ENCODE peak calls at places on chromosome X, in ten cellular contexts. G, M, W, J, K, H, Z, V, U and S are unnamed samples.
A peak's percentile ranks its signal among the peaks of the same experiment; 100 is the strongest.

GRCh38 chrX:31272472-31272775 is 200.6 kb upstream of the FTHL17 start:
- DNase-seq in G (no peak), M (no peak), W (no peak), J (no peak), K (no peak), H (no peak), Z (no peak), V (no peak), U (no peak), S (no peak)

GRCh38 chrX:100995469-100995868 is 26.0 kb downstream of the ARL13A start:
- DNase-seq in G (no peak), M (no peak), W (no peak), J (no peak), K (peak; percentile 88), H (no peak), Z (no peak), V (peak; percentile 51), U (no peak), S (peak; percentile 49)

GRCh38 chrX:131577433-131577832 is 33.6 kb downstream of the OR13H1 start:
- DNase-seq in G (no peak), M (no peak), W (no peak), J (no peak), K (no peak), H (no peak), Z (no peak), V (no peak), U (no peak), S (no peak)

GRCh38 chrX:105564536-105564935 is 257.8 kb upstream of the NRK start:
- DNase-seq in G (no peak), M (peak; percentile 2), W (no peak), J (no peak), K (no peak), H (no peak), Z (no peak), V (no peak), U (no peak), S (peak; percentile 54)

GRCh38 chrX:15816886-15817285 is 26.6 kb downstream of the ZRSR2 start:
- DNase-seq in G (no peak), M (no peak), W (peak; percentile 16), J (no peak), K (no peak), H (no peak), Z (no peak), V (no peak), U (no peak), S (peak; percentile 35)

GRCh38 chrX:42732506-42732905 is 45.5 kb downstream of the PPP1R2C start:
- DNase-seq in G (no peak), M (no peak), W (no peak), J (no peak), K (no peak), H (no peak), Z (peak; percentile 26), V (no peak), U (no peak), S (no peak)

GRCh38 chrX:75155454-75155829 is 641 bp downstream of the ABCB7 start:
- DNase-seq in G (no peak), M (no peak), W (peak; percentile 6), J (no peak), K (peak; percentile 50), H (no peak), Z (no peak), V (peak; percentile 4), U (peak; percentile 1), S (no peak)

GRCh38 chrX:116246261-116246660 is 75.7 kb downstream of the AGTR2 start:
- DNase-seq in G (no peak), M (no peak), W (no peak), J (no peak), K (peak; percentile 40), H (no peak), Z (no peak), V (no peak), U (no peak), S (peak; percentile 39)

GRCh38 chrX:20517565-20517964 is 250.9 kb upstream of the RPS6KA3 start:
- DNase-seq in G (no peak), M (no peak), W (no peak), J (no peak), K (peak; percentile 42), H (no peak), Z (no peak), V (no peak), U (no peak), S (no peak)

GRCh38 chrX:50691820-50692219 is 122.2 kb downstream of the SHROOM4 start:
- DNase-seq in G (no peak), M (no peak), W (peak; percentile 31), J (no peak), K (peak; percentile 61), H (no peak), Z (no peak), V (peak; percentile 74), U (peak; percentile 44), S (no peak)

GRCh38 chrX:11558972-11559371 is 106.7 kb downstream of the ARHGAP6 start:
- DNase-seq in G (peak; percentile 45), M (no peak), W (peak; percentile 10), J (no peak), K (peak; percentile 17), H (no peak), Z (no peak), V (peak; percentile 37), U (peak; percentile 44), S (no peak)

GRCh38 chrX:14963447-14964236 is 90.4 kb downstream of the MOSPD2 start:
- DNase-seq in G (no peak), M (no peak), W (no peak), J (no peak), K (peak; percentile 53), H (no peak), Z (no peak), V (peak; percentile 2), U (peak; percentile 3), S (peak; percentile 39)

GRCh38 chrX:323721-324628 is 5.4 kb upstream of the GTPBP6 start:
- DNase-seq in G (peak; percentile 67), M (no peak), W (peak; percentile 66), J (peak; percentile 41), K (peak; percentile 61), H (no peak), Z (peak; percentile 55), V (peak; percentile 72), U (peak; percentile 93), S (peak; percentile 40)

GRCh38 chrX:35166023-35166422 is 223.4 kb downstream of the FAM47B start:
- DNase-seq in G (no peak), M (no peak), W (no peak), J (no peak), K (no peak), H (no peak), Z (no peak), V (no peak), U (no peak), S (no peak)

GRCh38 chrX:120365320-120365719 is 3.4 kb downstream of the ATP1B4 start:
- DNase-seq in G (peak; percentile 69), M (peak; percentile 29), W (peak; percentile 10), J (peak; percentile 1), K (peak; percentile 15), H (peak; percentile 5), Z (peak; percentile 61), V (peak; percentile 49), U (peak; percentile 10), S (peak; percentile 41)

GRCh38 chrX:144809025-144809424 is 438.3 kb upstream of the SPANXN1 start:
- DNase-seq in G (no peak), M (no peak), W (no peak), J (no peak), K (no peak), H (no peak), Z (no peak), V (no peak), U (no peak), S (no peak)

GRCh38 chrX:12946406-12946805 is 28.5 kb upstream of the TMSB4X start:
- DNase-seq in G (no peak), M (no peak), W (no peak), J (no peak), K (no peak), H (no peak), Z (no peak), V (no peak), U (no peak), S (no peak)
- H3K27ac ChIP-seq in G (no peak overlapping the region), M (no peak overlapping the region), W (no peak overlapping the region), J (no peak overlapping the region), K (peak overlapping the region; percentile 86), H (no peak overlapping the region), Z (no peak overlapping the region), V (peak overlapping the region; percentile 95), U (peak overlapping the region; percentile 80), S (peak overlapping the region; percentile 81)

GRCh38 chrX:48538641-48539344 is 721 bp upstream of the TBC1D25 start:
- DNase-seq in G (no peak), M (no peak), W (no peak), J (no peak), K (no peak), H (no peak), Z (no peak), V (no peak), U (no peak), S (no peak)

GRCh38 chrX:48540015-48540350 is 469 bp downstream of the TBC1D25 start:
- DNase-seq in G (no peak), M (peak; percentile 29), W (no peak), J (no peak), K (peak; percentile 54), H (no peak), Z (no peak), V (no peak), U (no peak), S (peak; percentile 48)

GRCh38 chrX:48539345-48540014 is at the start of gene TBC1D25:
- DNase-seq in G (peak; percentile 98), M (peak; percentile 96), W (peak; percentile 96), J (peak; percentile 93), K (peak; percentile 95), H (peak; percentile 85), Z (peak; percentile 97), V (peak; percentile 97), U (peak; percentile 99), S (peak; percentile 92)

GRCh38 chrX:48541140-48541814 is 1.8 kb downstream of the TBC1D25 start:
- DNase-seq in G (no peak), M (no peak), W (no peak), J (no peak), K (no peak), H (no peak), Z (no peak), V (no peak), U (no peak), S (no peak)

GRCh38 chrX:48540480-48540879 is 966 bp downstream of the TBC1D25 start:
- DNase-seq in G (no peak), M (no peak), W (no peak), J (no peak), K (no peak), H (no peak), Z (no peak), V (no peak), U (no peak), S (no peak)
- H3K4me3 ChIP-seq in G (peak overlapping the region; percentile 66), M (peak overlapping the region; percentile 63), W (no peak overlapping the region), J (peak overlapping the region; percentile 86), K (peak overlapping the region; percentile 92), H (peak overlapping the region; percentile 75), Z (peak overlapping the region; percentile 74), V (no peak overlapping the region), U (peak overlapping the region; percentile 83), S (peak overlapping the region; percentile 62)

GRCh38 chrX:139828037-139828436 is 104.8 kb downstream of the ATP11C start:
- DNase-seq in G (no peak), M (no peak), W (peak; percentile 40), J (no peak), K (peak; percentile 6), H (no peak), Z (no peak), V (no peak), U (peak; percentile 2), S (no peak)
- H3K4me1 ChIP-seq in G (peaks cover 17% of the 10 kb centered on the region), M (peaks cover 24% of the 10 kb centered on the region), W (peaks cover 4% of the 10 kb centered on the region), J (peaks cover 56% of the 10 kb centered on the region), K (peaks cover 36% of the 10 kb centered on the region), H (no peaks in the 10 kb centered on the region), Z (no peaks in the 10 kb centered on the region), V (no peaks in the 10 kb centered on the region), U (peaks cover 48% of the 10 kb centered on the region), S (peaks cover 63% of the 10 kb centered on the region)

GRCh38 chrX:53266175-53266574 is 15.2 kb downstream of the IQSEC2 start:
- DNase-seq in G (no peak), M (no peak), W (peak; percentile 35), J (no peak), K (no peak), H (no peak), Z (no peak), V (no peak), U (peak; percentile 65), S (no peak)
- H3K27ac ChIP-seq in G (peak overlapping the region; percentile 36), M (no peak overlapping the region), W (no peak overlapping the region), J (no peak overlapping the region), K (peak overlapping the region; percentile 75), H (no peak overlapping the region), Z (no peak overlapping the region), V (no peak overlapping the region), U (peak overlapping the region; percentile 99), S (no peak overlapping the region)